ENCODE peak calls at places on chromosomes 5 and 9, in four cellular contexts. J is A549, E is K562, F is neural progenitor cell. O is an unnamed sample. For H3K4me1, the result is how much of the 10 kb centered on the place peaks cover.

GRCh38 chr5:89377752-89378455 is 494.9 kb upstream of the MEF2C start:
- DNase-seq in E (peak), J (no peak), F (no peak), O (no peak)

GRCh38 chr9:126869368-126869767 is 8.9 kb downstream of the ZBTB34 start:
- DNase-seq in F (no peak), J (no peak), E (no peak), O (no peak)

GRCh38 chr9:125507247-125507646 is 199.8 kb downstream of the MAPKAP1 start:
- DNase-seq in F (no peak), J (no peak), E (no peak), O (no peak)

GRCh38 chr5:181189363-181189961 is 15.5 kb downstream of the TRIM7 start:
- DNase-seq in J (no peak), F (peak), E (peak), O (no peak)

GRCh38 chr9:20144255-20144654 is 355.4 kb upstream of the SLC24A2 start:
- DNase-seq in J (no peak), F (peak), E (no peak), O (no peak)

GRCh38 chr9:109751253-109751652 is 28.7 kb upstream of the PALM2AKAP2 start:
- DNase-seq in J (no peak), F (peak), E (no peak), O (no peak)

GRCh38 chr9:35727676-35728040 is 4.3 kb downstream of the TLN1 start:
- DNase-seq in E (peak), J (no peak), F (no peak), O (no peak)

GRCh38 chr5:1745190-1745805 is 54.3 kb downstream of the MRPL36 start:
- DNase-seq in J (no peak), F (no peak), E (no peak), O (peak)

GRCh38 chr9:97905228-97905627 is 17.1 kb downstream of the TRMO start:
- DNase-seq in E (no peak), J (no peak), F (no peak), O (no peak)

GRCh38 chr5:31921852-31922305 is 252.2 kb downstream of the GOLPH3 start:
- DNase-seq in E (no peak), J (no peak), F (peak), O (no peak)

GRCh38 chr5:126483156-126483555 is 59.9 kb downstream of the GRAMD2B start:
- DNase-seq in E (no peak), J (no peak), F (no peak), O (no peak)

GRCh38 chr9:124812401-124813016 is 35.6 kb downstream of the OLFML2A start:
- DNase-seq in E (peak), F (peak), J (peak), O (peak)

GRCh38 chr9:131728961-131729360 is 10.9 kb downstream of the RAPGEF1 start:
- DNase-seq in E (no peak), F (no peak), J (no peak), O (no peak)
- H3K27ac ChIP-seq in E (no peak), F (no peak), J (no peak), O (no peak)

DNA sequence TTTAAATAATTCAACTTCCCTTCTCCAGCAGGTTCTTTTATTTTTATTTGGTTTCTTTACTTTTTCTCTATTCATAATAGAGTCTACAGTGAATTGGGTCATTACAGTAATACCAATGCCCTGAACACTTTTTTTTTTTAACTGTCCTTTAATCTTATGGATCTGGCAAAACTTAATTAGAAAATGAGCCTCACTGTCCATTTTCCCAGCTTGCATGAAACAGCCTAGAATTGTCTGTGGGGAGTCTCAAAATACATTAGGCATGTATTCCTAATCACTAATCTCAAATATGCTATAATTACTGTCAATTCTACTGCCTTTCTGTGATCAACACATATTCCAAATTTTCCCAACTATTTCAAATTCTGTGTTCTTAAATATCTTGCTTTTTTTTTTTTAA is 406.8 kb downstream of the ANXA1 start:
- DNase-seq in J (no peak), F (no peak), E (no peak), O (no peak)
- TF ChIP-seq CTCF in J (no peak), F (no peak), E (no peak), O (no peak)

DNA sequence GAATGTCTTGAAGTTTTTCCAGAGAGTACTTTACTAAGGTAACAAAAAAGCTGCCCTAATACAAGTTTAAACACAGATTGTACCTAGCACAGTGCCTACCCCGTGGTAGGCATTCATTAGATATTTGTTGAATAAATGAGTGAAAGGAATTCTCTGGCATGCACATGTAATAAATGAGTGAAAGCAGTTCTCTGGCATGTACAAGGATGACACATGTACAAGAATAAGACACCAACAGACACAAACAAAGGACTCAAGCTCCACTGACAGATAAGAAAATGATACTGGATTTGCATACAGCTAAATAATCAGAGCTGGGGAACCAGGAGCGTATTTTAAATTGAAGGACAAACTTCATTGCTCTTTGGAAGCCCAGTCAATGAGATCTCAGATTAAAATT is 535.8 kb downstream of the EFNA5 start:
- DNase-seq in E (no peak), F (no peak), J (no peak), O (no peak)
- H3K4me1 ChIP-seq in E (under half), F (under half), J (under half), O (under half)

GRCh38 chr9:133693703-133694529 is 44.2 kb downstream of the SARDH start:
- DNase-seq in E (no peak), J (no peak), F (no peak), O (no peak)
- H3K27ac ChIP-seq in E (no peak), J (no peak), F (no peak), O (no peak)

DNA sequence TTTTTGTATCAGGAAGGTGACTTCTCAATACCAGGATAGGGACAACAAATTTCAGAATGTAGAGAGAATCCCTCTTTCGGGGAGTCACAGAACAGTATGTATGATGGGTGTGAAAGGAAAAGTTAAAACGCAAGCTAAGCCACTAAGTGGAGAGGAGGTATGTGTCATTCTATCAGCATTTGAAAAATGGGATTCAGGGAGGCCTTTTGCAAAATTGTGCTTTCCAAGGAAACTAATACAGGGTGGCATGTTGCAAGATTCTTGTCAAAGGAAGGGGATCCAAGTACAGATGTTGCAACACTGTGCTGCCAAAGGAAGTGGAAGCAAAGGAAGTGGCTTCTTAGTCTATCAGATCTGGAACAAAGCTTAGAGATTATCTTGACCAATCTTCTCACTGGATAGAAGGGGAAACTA is 12.6 kb upstream of the TNIP1 start:
- DNase-seq in J (peak), E (no peak), F (no peak), O (no peak)
- TF ChIP-seq CTCF in J (no peak), E (no peak), F (no peak), O (no peak)

GRCh38 chr5:119356384-119357188 is 767 bp downstream of the TNFAIP8 start:
- DNase-seq in E (no peak), F (no peak), J (no peak), O (no peak)
- H3K4me1 ChIP-seq in E (under half), F (under half), J (under half), O (under half)

GRCh38 chr9:130023147-130023787 is 19.7 kb downstream of the FNBP1 start:
- DNase-seq in J (no peak), E (no peak), F (no peak), O (no peak)
- H3K27ac ChIP-seq in J (no peak), E (no peak), F (no peak), O (no peak)

DNA sequence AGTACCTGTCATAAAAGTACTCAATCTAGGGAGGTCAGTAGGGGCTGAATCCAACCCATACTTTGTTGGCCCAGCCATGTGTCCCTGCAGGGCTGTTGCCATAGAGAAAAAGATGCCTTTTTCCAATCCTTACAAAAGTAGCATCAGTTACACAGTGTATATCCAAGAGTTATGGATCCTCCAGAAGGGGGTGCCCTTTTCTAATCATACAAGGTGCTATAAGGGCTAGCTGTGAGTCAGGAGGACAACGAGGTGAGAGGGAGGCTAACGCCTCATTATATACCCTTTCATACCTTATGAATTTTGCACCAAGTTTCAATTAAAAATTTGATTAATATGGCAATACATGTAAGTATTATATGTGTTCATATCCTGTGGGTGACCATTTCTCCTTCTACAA is 4.8 kb downstream of the KIAA0825 start:
- DNase-seq in J (peak), E (peak), F (peak), O (no peak)
- TF ChIP-seq CTCF in J (peak), E (peak), F (peak), O (peak)

GRCh38 chr5:151139015-151139414 is 18.6 kb downstream of the ANXA6 start:
- DNase-seq in J (no peak), E (no peak), F (no peak), O (no peak)
- H3K4me1 ChIP-seq in J (under half), E (under half), F (under half), O (under half)

O was measured in endodermal cell.